ENCODE peak calls at places on chromosomes 4 and X, in four cellular contexts. R, E, U and L are unnamed samples.

GRCh38 chr4:30386266-30386895 is 333.8 kb upstream of the PCDH7 start:
- DNase-seq in R (no peak), E (no peak), U (no peak), L (no peak)

GRCh38 chr4:80097395-80098177 is 24.6 kb upstream of the ANTXR2 start:
- DNase-seq in R (no peak), E (no peak), U (no peak), L (no peak)

GRCh38 chr4:1803523-1804423 is 10.7 kb downstream of the FGFR3 start:
- DNase-seq in R (no peak), E (no peak), U (no peak), L (no peak)

GRCh38 chrX:119895843-119896326 is at the start of gene AKAP14:
- DNase-seq in R (no peak), E (no peak), U (no peak), L (no peak)

GRCh38 chrX:85836868-85837267 is 210.5 kb downstream of the CHM start:
- DNase-seq in R (no peak), E (no peak), U (no peak), L (no peak)

GRCh38 chr4:1910643-1911042 is 39.5 kb downstream of the NSD2 start:
- DNase-seq in R (peak; percentile 34), E (peak; percentile 50), U (peak; percentile 43), L (no peak)

GRCh38 chr4:1503583-1504471 is 97.6 kb upstream of the NKX1-1 start:
- DNase-seq in R (peak; percentile 50), E (no peak), U (no peak), L (no peak)

GRCh38 chrX:120023259-120023658 is 54.2 kb downstream of the RHOXF2B start:
- DNase-seq in R (no peak), E (no peak), U (no peak), L (no peak)

GRCh38 chr4:143700060-143700419 is 435 bp downstream of the FREM3 start:
- DNase-seq in R (no peak), E (peak; percentile 59), U (no peak), L (no peak)

GRCh38 chr4:147576084-147576483 is 41.1 kb upstream of the TMEM184C start:
- DNase-seq in R (no peak), E (no peak), U (no peak), L (no peak)

GRCh38 chrX:94914235-94914634 is 1240.2 kb downstream of the FAM133A start:
- DNase-seq in R (no peak), E (no peak), U (no peak), L (no peak)

GRCh38 chr4:3836041-3836801 is 70.0 kb downstream of the ADRA2C start:
- DNase-seq in R (no peak), E (no peak), U (no peak), L (no peak)

GRCh38 chr4:175035907-175036306 is 117.7 kb downstream of the ADAM29 start:
- DNase-seq in R (no peak), E (no peak), U (no peak), L (no peak)

GRCh38 chrX:84187501-84188319 is at the start of gene RPS6KA6:
- DNase-seq in R (no peak), E (peak; percentile 63), U (no peak), L (no peak)

GRCh38 chr4:140151700-140152014 is 2.3 kb downstream of the MAML3 start:
- DNase-seq in R (peak; percentile 75), E (peak; percentile 76), U (peak; percentile 85), L (peak; percentile 96)

GRCh38 chrX:41491267-41492004 is 44.3 kb downstream of the NYX start:
- DNase-seq in R (no peak), E (no peak), U (peak; percentile 78), L (no peak)

GRCh38 chrX:133610056-133610455 is 194.8 kb upstream of the GPC4 start:
- DNase-seq in R (no peak), E (no peak), U (no peak), L (no peak)

GRCh38 chrX:1462596-1463251 is 10.0 kb upstream of the ASMTL start:
- DNase-seq in R (no peak), E (no peak), U (peak; percentile 69), L (peak; percentile 83)

GRCh38 chrX:71095971-71096701 is 485 bp downstream of the FOXO4 start:
- DNase-seq in R (peak; percentile 77), E (peak; percentile 22), U (no peak), L (no peak)

GRCh38 chr4:78185117-78185516 is 128.0 kb downstream of the FRAS1 start:
- DNase-seq in R (no peak), E (no peak), U (no peak), L (no peak)

GRCh38 chrX:8067754-8068469 is 103.2 kb downstream of the VCX2 start:
- DNase-seq in R (no peak), E (no peak), U (peak; percentile 36), L (no peak)

GRCh38 chrX:63922221-63922620 is 137.2 kb upstream of the ARHGEF9 start:
- DNase-seq in R (no peak), E (no peak), U (peak; percentile 15), L (no peak)

GRCh38 chr4:124455671-124456070 is 256.9 kb downstream of the ANKRD50 start:
- DNase-seq in R (no peak), E (no peak), U (no peak), L (no peak)